ENCODE peak calls at places on chromosomes 16 and 17, in six cellular contexts. H is H9, F is neuronal stem cell, S is IMR-90, M is mesenchymal stem cell, Y is trophoblast cell. G is an unnamed sample.
A peak's percentile ranks its signal among the peaks of the same experiment; 100 is the strongest.

GRCh38 chr17:57140321-57140720 is 55.3 kb downstream of the AKAP1 start:
- DNase-seq in H (no peak), F (no peak), S (no peak), M (no peak), Y (no peak), G (no peak)

GRCh38 chr17:41738077-41738800 is 3.8 kb upstream of the HAP1 start:
- DNase-seq in H (peak; percentile 95), F (peak; percentile 82), S (peak; percentile 68), M (peak; percentile 74), Y (peak; percentile 82), G (peak; percentile 95)

GRCh38 chr17:18371455-18371854 is 6.1 kb upstream of the EVPLL start:
- DNase-seq in H (no peak), F (no peak), S (no peak), M (no peak), Y (no peak), G (no peak)

GRCh38 chr17:16470302-16470701 is 21.7 kb downstream of the LRRC75A start:
- DNase-seq in H (peak; percentile 37), F (no peak), S (no peak), M (no peak), Y (no peak), G (no peak)

GRCh38 chr17:43105146-43105545 is 20.0 kb downstream of the BRCA1 start:
- DNase-seq in H (no peak), F (no peak), S (no peak), M (no peak), Y (no peak), G (no peak)

GRCh38 chr17:47205419-47205963 is 3.7 kb upstream of the MYL4 start:
- DNase-seq in H (peak; percentile 59), F (no peak), S (peak; percentile 68), M (peak; percentile 77), Y (peak; percentile 94), G (peak; percentile 46)

GRCh38 chr17:68777856-68778694 is 176.9 kb upstream of the FAM20A start:
- DNase-seq in H (no peak), F (no peak), S (no peak), M (no peak), Y (no peak), G (no peak)

GRCh38 chr16:19135896-19136438 is 22.2 kb downstream of the ITPRIPL2 start:
- DNase-seq in H (no peak), F (no peak), S (peak; percentile 50), M (no peak), Y (peak; percentile 90), G (no peak)

GRCh38 chr16:83356266-83356665 is 451.5 kb upstream of the HSBP1 start:
- DNase-seq in H (peak; percentile 35), F (peak; percentile 39), S (peak; percentile 65), M (peak; percentile 53), Y (no peak), G (no peak)

GRCh38 chr17:12637015-12637414 is 28.7 kb upstream of the MYOCD start:
- DNase-seq in H (no peak), F (no peak), S (peak; percentile 99), M (peak; percentile 97), Y (peak; percentile 81), G (no peak)

GRCh38 chr16:50216231-50216630 is 50.1 kb upstream of the ADCY7 start:
- DNase-seq in H (no peak), F (no peak), S (no peak), M (no peak), Y (no peak), G (no peak)

GRCh38 chr17:7144203-7144602 is 29.6 kb upstream of the ASGR2 start:
- DNase-seq in H (no peak), F (no peak), S (no peak), M (no peak), Y (no peak), G (no peak)
- H3K14ac ChIP-seq in H (no peak overlapping the region), F (no peak overlapping the region), S (no peak overlapping the region), M (no peak overlapping the region), Y (no peak overlapping the region), G (no peak overlapping the region)

DNA sequence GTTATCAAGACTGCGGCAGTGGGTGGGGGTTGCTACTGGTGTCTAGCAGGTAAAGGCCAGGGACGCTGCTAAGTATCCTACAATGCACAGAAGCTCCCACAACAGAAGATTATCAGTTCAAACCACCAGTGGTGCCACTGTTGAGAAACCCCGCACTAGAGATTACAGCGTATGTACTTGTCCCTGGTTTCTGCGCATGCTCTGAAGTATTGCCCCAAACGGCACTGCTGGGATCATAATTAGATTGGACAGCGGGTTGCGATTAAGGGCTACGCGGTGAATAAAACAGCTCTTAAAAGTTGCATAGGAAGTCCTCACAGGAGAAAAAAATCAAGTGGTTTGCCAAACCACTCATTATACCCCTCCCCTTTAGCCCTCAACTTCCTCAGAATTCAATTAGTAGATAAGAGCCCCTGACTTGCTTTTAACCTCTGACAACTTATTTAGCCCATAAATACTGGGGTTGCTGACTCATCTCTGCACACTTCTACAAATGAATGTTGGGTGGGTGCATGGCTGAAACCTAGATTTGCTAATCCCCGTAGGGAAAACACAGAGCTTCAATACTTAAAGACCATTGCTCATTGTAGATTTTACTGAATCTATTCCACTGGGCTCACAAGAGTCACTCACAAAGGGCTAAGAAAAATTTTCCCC is 91.7 kb downstream of the RGS9 start:
- DNase-seq in H (no peak), F (no peak), S (peak; percentile 22), M (peak; percentile 78), Y (no peak), G (no peak)
- H3K14ac ChIP-seq in H (no peak overlapping the region), F (no peak overlapping the region), S (no peak overlapping the region), M (no peak overlapping the region), Y (no peak overlapping the region), G (no peak overlapping the region)

DNA sequence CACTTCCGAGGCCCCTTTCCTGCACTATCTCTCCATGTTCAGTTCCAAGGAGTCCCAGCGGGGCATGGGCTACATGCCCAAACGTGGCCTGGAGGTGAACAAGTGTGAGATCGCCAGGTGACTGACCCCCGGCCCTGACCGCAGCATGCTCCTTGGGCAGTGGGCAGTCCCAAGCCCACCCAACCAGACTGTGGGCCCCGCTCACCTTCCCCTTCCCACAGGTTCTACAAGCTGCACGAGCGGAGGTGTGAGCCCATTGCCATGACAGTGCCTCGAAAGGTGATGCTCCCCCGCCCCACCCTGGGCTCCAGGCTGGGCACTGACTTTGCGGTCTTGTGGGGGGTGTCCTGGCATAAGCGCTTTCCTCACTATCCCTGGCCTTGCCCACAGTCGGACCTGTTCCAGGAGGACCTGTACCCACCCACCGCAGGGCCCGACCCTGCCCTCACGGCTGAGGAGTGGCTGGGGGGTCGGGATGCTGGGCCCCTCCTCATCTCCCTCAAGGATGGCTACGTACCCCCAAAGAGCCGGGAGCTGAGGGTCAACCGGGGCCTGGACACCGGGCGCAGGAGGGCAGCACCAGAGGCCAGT is 4.7 kb downstream of the CORO1A start:
- DNase-seq in H (peak; percentile 29), F (no peak), S (no peak), M (no peak), Y (no peak), G (peak; percentile 45)
- H3K14ac ChIP-seq in H (no peak overlapping the region), F (peak overlapping the region; percentile 84), S (no peak overlapping the region), M (no peak overlapping the region), Y (no peak overlapping the region), G (no peak overlapping the region)

DNA sequence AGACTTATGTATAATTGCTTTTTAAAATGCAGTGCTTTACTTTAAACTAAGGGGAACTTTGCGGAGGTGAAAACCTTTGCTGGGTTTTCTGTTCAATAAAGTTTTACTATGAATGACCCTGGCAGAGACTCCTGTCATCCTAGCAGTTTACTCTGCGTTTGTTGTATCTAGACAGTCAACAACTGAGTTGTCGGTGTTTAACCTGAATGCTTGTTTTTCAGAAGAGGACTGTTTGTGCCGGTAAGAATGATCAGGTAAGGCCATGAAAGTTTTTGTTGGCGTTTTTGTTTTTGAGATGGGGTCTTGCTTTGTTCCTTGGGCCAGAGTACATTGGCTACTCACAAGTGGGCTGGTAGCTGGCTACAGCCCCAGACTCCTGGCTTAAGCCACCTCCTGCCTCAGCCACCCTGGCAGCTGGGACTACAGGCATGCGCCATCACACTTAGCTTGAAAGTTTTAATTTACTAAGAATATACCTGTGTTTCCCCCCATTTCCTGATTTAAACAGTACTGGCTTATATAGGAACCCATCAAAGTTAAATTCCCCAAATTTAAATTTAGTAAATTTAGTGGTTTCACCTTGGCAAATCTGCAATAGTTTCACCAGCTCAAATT is 11.9 kb downstream of the HERPUD1 start:
- DNase-seq in H (no peak), F (no peak), S (no peak), M (no peak), Y (no peak), G (no peak)
- H3K14ac ChIP-seq in H (no peak overlapping the region), F (no peak overlapping the region), S (no peak overlapping the region), M (no peak overlapping the region), Y (no peak overlapping the region), G (no peak overlapping the region)